ENCODE peak calls at places on chromosomes 1 and 21, in five cellular contexts. S is cardiac muscle cell, M is mucosa of descending colon, L is kidney epithelial cell, J is tibial artery. I is an unnamed sample.
A peak's percentile ranks its signal among the peaks of the same experiment; 100 is the strongest.

GRCh38 chr1:20496241-20496661 is 10.2 kb upstream of the CAMK2N1 start:
- DNase-seq in S (no peak), M (no peak), L (peak; percentile 91), J (no peak), I (no peak)

GRCh38 chr1:181568736-181569135 is 85.4 kb downstream of the CACNA1E start:
- DNase-seq in S (no peak), M (no peak), L (no peak), J (no peak), I (no peak)

GRCh38 chr1:230573647-230574046 is 68.6 kb upstream of the COG2 start:
- DNase-seq in S (no peak), M (no peak), L (no peak), J (no peak), I (no peak)

GRCh38 chr1:36199934-36200741 is 24.1 kb upstream of the THRAP3 start:
- DNase-seq in S (no peak), M (peak; percentile 18), L (no peak), J (no peak), I (no peak)

GRCh38 chr1:37472281-37472680 is 2.1 kb upstream of the ZC3H12A start:
- DNase-seq in S (no peak), M (no peak), L (no peak), J (no peak), I (no peak)

GRCh38 chr1:163357378-163357777 is 35.6 kb downstream of the NUF2 start:
- DNase-seq in S (peak; percentile 15), M (no peak), L (no peak), J (no peak), I (no peak)

GRCh38 chr1:9888886-9889285 is 21.2 kb downstream of the CTNNBIP1 start:
- DNase-seq in S (no peak), M (no peak), L (no peak), J (no peak), I (no peak)

GRCh38 chr1:109241841-109242301 is 7.5 kb upstream of the CELSR2 start:
- DNase-seq in S (no peak), M (no peak), L (no peak), J (no peak), I (no peak)

GRCh38 chr1:26692793-26693490 is 2.9 kb upstream of the ARID1A start:
- DNase-seq in S (peak; percentile 97), M (peak; percentile 97), L (peak; percentile 90), J (peak; percentile 95), I (peak; percentile 96)

GRCh38 chr1:100883963-100884362 is 10.7 kb downstream of the EXTL2 start:
- DNase-seq in S (no peak), M (no peak), L (no peak), J (no peak), I (peak; percentile 26)

GRCh38 chr1:54310439-54311328 is 95.5 kb downstream of the SSBP3 start:
- DNase-seq in S (peak; percentile 78), M (peak; percentile 71), L (no peak), J (no peak), I (no peak)

GRCh38 chr1:41917835-41918449 is 780 bp downstream of the HIVEP3 start:
- DNase-seq in S (peak; percentile 72), M (peak; percentile 43), L (no peak), J (no peak), I (no peak)

GRCh38 chr1:176643536-176643935 is 180.6 kb downstream of the PAPPA2 start:
- DNase-seq in S (no peak), M (peak; percentile 2), L (peak; percentile 35), J (no peak), I (no peak)

GRCh38 chr1:86155061-86155806 is 1.3 kb downstream of the COL24A1 start:
- DNase-seq in S (peak; percentile 43), M (no peak), L (no peak), J (peak; percentile 22), I (no peak)

GRCh38 chr1:31273619-31274018 is 23.0 kb downstream of the SNRNP40 start:
- DNase-seq in S (no peak), M (no peak), L (no peak), J (no peak), I (no peak)

GRCh38 chr1:29121951-29122661 is 1.6 kb downstream of the TMEM200B start:
- DNase-seq in S (peak; percentile 64), M (peak; percentile 16), L (no peak), J (peak; percentile 34), I (no peak)

GRCh38 chr1:27970401-27970800 is 10.6 kb downstream of the XKR8 start:
- DNase-seq in S (no peak), M (no peak), L (no peak), J (peak; percentile 67), I (peak; percentile 66)

GRCh38 chr1:29601021-29601420 is 364.7 kb downstream of the PTPRU start:
- DNase-seq in S (no peak), M (no peak), L (no peak), J (no peak), I (no peak)

GRCh38 chr1:75795703-75796193 is 934 bp upstream of the MSH4 start:
- DNase-seq in S (no peak), M (no peak), L (no peak), J (no peak), I (no peak)

GRCh38 chr1:26409191-26409751 is 1.3 kb upstream of the LIN28A start:
- DNase-seq in S (peak; percentile 85), M (no peak), L (no peak), J (no peak), I (no peak)

GRCh38 chr21:17598437-17598836 is 14.3 kb downstream of the BTG3 start:
- DNase-seq in S (no peak), M (no peak), L (no peak), J (no peak), I (no peak)

GRCh38 chr1:67570473-67571143 is 114.4 kb upstream of the GADD45A start:
- DNase-seq in S (no peak), M (no peak), L (peak; percentile 95), J (no peak), I (peak; percentile 86)

GRCh38 chr1:95635820-95636219 is 401.8 kb downstream of the RWDD3 start:
- DNase-seq in S (no peak), M (no peak), L (no peak), J (no peak), I (no peak)

GRCh38 chr21:43812957-43813730 is 23.8 kb downstream of the RRP1 start:
- DNase-seq in S (no peak), M (no peak), L (no peak), J (no peak), I (no peak)

GRCh38 chr21:43816611-43817071 is 27.3 kb downstream of the RRP1 start:
- DNase-seq in S (no peak), M (no peak), L (no peak), J (no peak), I (no peak)

GRCh38 chr21:43815991-43816390 is 26.6 kb downstream of the RRP1 start:
- DNase-seq in S (no peak), M (no peak), L (no peak), J (no peak), I (no peak)

GRCh38 chr21:43814215-43815106 is 25.1 kb downstream of the RRP1 start:
- DNase-seq in S (no peak), M (no peak), L (no peak), J (no peak), I (no peak)

GRCh38 chr21:43815107-43815742 is 25.8 kb downstream of the RRP1 start:
- DNase-seq in S (no peak), M (no peak), L (no peak), J (no peak), I (no peak)
- H3K4me3 ChIP-seq in S (no peak overlapping the region), M (no peak overlapping the region), L (no peak overlapping the region), J (no peak overlapping the region), I (no peak overlapping the region)

GRCh38 chr1:246772686-246773085 is 48.5 kb downstream of the SCCPDH start:
- DNase-seq in S (no peak), M (no peak), L (no peak), J (no peak), I (no peak)
- H3K4me3 ChIP-seq in S (no peak overlapping the region), M (no peak overlapping the region), L (no peak overlapping the region), J (no peak overlapping the region), I (no peak overlapping the region)

DNA sequence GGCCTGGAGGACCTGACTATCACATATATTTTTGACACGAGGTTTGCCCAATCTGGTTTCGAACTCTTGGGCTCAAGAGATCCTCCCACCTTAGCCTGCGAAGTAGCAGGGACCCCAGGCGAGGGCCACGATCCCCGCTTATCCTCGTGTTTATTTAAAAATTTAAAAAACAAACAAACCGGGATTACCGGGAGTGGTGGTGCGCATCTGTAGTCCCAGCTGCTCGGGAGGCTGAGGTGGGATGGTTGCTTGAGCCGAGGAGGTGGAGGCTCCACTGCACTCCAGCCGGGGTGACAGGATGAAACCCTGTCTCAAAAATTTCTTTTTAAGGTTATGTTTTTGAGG is 452 bp upstream of the EXOSC10 start:
- DNase-seq in S (no peak), M (no peak), L (no peak), J (no peak), I (no peak)
- H3K4me3 ChIP-seq in S (peak overlapping the region; percentile 98), M (peak overlapping the region; percentile 100), L (peak overlapping the region; percentile 75), J (peak overlapping the region; percentile 82), I (peak overlapping the region; percentile 98)

GRCh38 chr21:41509733-41510132 is 1.8 kb upstream of the TMPRSS2 start:
- DNase-seq in S (no peak), M (no peak), L (no peak), J (no peak), I (no peak)

GRCh38 chr21:41506526-41507520 is 1.1 kb downstream of the TMPRSS2 start:
- DNase-seq in S (peak; percentile 27), M (peak; percentile 64), L (no peak), J (no peak), I (no peak)

GRCh38 chr21:41509206-41509496 is 1.2 kb upstream of the TMPRSS2 start:
- DNase-seq in S (no peak), M (no peak), L (no peak), J (no peak), I (no peak)

GRCh38 chr21:41507521-41508414 is at the start of gene TMPRSS2:
- DNase-seq in S (peak; percentile 55), M (peak; percentile 86), L (no peak), J (no peak), I (no peak)

DNA sequence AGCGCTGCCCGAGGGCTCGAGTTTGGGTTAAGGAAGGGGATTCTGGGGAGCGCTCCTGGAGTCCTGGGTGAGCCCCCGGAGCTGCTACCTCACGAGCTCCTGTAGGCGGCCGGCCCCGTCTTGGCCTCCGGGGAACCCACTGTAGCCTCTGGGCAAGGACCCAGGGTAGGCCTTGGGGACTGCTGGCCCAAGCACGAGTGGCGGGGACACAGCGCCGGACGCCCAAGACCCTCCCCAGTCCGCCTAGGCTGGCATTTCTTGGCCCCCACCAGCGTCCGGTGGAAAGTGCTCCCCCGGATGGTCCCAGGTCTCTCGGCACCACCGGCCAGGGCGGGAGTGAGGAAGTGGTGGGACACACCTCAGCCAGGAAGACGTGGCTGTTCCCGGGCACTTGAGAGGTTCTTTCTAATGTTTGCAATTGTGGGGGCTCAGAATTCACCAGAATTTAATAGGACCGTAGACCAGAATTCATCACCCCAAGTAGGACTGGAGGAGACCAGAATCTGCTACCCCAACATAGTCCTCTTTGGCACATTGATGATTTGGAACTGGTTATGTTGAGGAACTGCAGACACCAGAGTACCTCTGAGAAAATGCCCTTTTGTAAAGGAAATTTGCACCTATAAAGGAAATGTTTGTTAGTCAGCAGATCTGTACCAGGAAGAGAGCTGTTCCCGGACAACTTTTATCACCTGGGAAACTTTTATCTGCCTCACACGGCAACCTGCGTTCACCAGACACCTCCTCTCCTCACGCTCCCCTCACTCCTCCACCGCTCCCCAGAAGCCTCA is 652 bp upstream of the TMPRSS2 start:
- DNase-seq in S (no peak), M (peak; percentile 56), L (no peak), J (no peak), I (no peak)
- H3K4me3 ChIP-seq in S (peak overlapping the region; percentile 35), M (peak overlapping the region; percentile 61), L (no peak overlapping the region), J (no peak overlapping the region), I (no peak overlapping the region)